ENCODE peak calls at places on chromosomes 6 and 20, in four cellular contexts. W, D, J and Z are unnamed samples.

GRCh38 chr20:41411458-41411857 is 44.8 kb upstream of the EMILIN3 start:
- DNase-seq in W (no peak), D (no peak), J (peak), Z (no peak)

GRCh38 chr6:93177918-93178317 is 241.4 kb downstream of the EPHA7 start:
- DNase-seq in J (no peak), D (no peak), W (no peak), Z (no peak)

GRCh38 chr6:25142506-25142905 is 136.7 kb upstream of the CARMIL1 start:
- DNase-seq in W (no peak), D (no peak), J (no peak), Z (no peak)

GRCh38 chr6:160445130-160445529 is 97.0 kb downstream of the SLC22A3 start:
- DNase-seq in D (no peak), W (no peak), J (no peak), Z (no peak)

GRCh38 chr6:2749972-2750600 is 636 bp downstream of the MYLK4 start:
- DNase-seq in W (peak), D (peak), J (peak), Z (no peak)

GRCh38 chr6:159623156-159623555 is 69.9 kb downstream of the SOD2 start:
- DNase-seq in J (no peak), W (no peak), D (no peak), Z (no peak)

GRCh38 chr20:37228111-37228510 is 33.5 kb downstream of the GHRH start:
- DNase-seq in J (no peak), W (no peak), D (no peak), Z (no peak)

GRCh38 chr6:71238351-71238750 is 50.3 kb upstream of the OGFRL1 start:
- DNase-seq in D (no peak), W (no peak), J (peak), Z (no peak)

GRCh38 chr20:10513931-10514575 is 78.9 kb downstream of the SLX4IP start:
- DNase-seq in J (no peak), D (no peak), W (no peak), Z (no peak)

GRCh38 chr6:148583631-148584030 is 163.2 kb upstream of the UST start:
- DNase-seq in J (no peak), D (no peak), W (no peak), Z (no peak)

GRCh38 chr20:41058007-41058673 is 29.5 kb downstream of the TOP1 start:
- DNase-seq in J (peak), D (no peak), W (no peak), Z (no peak)

GRCh38 chr6:135181333-135182119 is 418 bp downstream of the MYB start:
- DNase-seq in D (peak), J (no peak), W (no peak), Z (peak)

GRCh38 chr6:144006731-144007454 is 1.2 kb downstream of the PLAGL1 start:
- DNase-seq in D (no peak), J (peak), W (no peak), Z (no peak)

GRCh38 chr6:12001004-12001705 is 11.0 kb upstream of the HIVEP1 start:
- DNase-seq in D (no peak), W (no peak), J (no peak), Z (no peak)

GRCh38 chr6:115782612-115783011 is 278.1 kb downstream of the FRK start:
- DNase-seq in W (no peak), D (no peak), J (no peak), Z (no peak)

GRCh38 chr6:55209059-55209458 is 34.7 kb downstream of the HCRTR2 start:
- DNase-seq in W (no peak), J (no peak), D (no peak), Z (no peak)

GRCh38 chr6:125611573-125612399 is 137.6 kb upstream of the HEY2 start:
- DNase-seq in J (no peak), W (no peak), D (peak), Z (no peak)

GRCh38 chr6:136923116-136923953 is 1.2 kb downstream of the SLC35D3 start:
- DNase-seq in W (peak), D (no peak), J (no peak), Z (peak)

DNA sequence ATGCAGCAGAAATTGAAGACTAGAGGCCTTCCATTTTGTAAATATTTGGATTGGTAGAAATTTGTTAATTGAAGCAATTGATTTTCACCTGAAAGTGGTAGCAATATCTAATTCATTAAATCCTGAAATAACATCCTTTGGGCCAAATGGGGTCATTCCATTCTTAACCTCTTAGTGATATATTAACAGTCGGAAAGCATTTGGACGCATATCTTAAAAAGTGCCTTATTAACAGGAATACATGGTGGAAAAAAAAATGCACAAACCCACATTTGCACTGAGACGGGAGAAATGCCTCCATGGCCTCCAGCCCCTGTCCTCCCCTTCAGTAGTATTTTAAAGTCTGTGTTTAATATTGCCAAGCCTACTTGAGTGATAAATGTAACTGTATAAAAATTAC is 205.5 kb downstream of the TFAP2B start:
- DNase-seq in W (no peak), J (no peak), D (no peak), Z (no peak)
- H2AFZ ChIP-seq in W (no peak), J (no peak), D (no peak), Z (no peak)

GRCh38 chr6:15242937-15243614 is 2.8 kb upstream of the JARID2 start:
- DNase-seq in D (no peak), J (no peak), W (no peak), Z (peak)
- H2BK15ac ChIP-seq in D (no peak), J (no peak), W (no peak), Z (no peak)

GRCh38 chr20:62686869-62687830 is 21.5 kb upstream of the NTSR1 start:
- DNase-seq in W (no peak), J (no peak), D (no peak), Z (no peak)
- H2AFZ ChIP-seq in W (no peak), J (no peak), D (no peak), Z (no peak)

DNA sequence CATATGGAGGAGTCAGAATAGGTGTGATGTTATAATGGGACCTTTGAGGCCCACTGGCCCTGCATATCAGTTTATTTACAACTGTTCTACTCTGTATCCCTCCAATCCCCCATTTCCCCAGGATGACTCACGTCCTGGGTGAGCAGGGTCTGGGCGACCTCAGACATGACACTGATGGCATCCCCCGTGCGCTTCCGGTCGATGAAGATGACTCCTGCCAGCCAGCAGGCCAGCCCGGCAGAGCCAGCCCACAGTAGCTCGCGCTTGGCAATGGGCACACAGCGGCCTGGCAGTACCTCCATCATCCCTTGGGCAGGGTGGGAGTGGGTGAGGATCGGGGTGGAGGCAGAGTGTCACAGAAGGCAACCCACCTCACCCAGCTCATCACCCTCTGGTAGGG is 5.6 kb downstream of the AGPAT1 start:
- DNase-seq in W (no peak), J (no peak), D (no peak), Z (no peak)
- H2BK15ac ChIP-seq in W (no peak), J (no peak), D (no peak), Z (no peak)

DNA sequence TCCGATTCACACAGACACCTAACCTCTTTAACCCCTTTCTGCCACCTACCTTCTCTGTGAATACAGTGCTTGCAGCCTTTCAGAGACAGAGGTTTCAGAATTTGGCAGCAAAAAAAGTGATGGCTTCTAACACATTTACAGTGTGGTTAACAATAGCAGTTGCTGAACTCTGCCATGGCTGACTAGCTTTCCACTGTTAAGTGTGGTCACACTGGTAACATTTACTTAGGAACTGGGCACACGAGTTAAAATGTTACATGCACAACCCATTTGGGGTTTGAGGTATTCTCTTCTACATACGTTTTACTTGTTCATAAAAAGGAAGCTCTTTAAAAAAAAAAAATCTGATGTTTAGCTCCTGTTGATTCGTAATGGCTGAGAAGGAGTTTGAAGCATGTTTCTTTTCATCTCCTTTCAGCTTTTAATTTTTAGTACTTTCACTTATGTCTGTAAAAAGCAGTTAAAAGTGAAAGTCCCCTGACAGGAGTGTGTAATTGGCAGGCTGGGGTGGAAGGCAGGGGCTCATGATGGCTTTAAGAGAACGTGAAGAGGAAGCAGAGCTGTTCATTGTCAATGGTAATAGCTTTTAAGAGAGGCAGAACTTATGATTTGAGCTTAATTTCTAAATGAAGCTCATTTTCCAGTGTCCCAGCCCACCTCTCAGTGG is 245.9 kb downstream of the FARS2 start:
- DNase-seq in W (no peak), J (no peak), D (no peak), Z (no peak)
- H2AFZ ChIP-seq in W (no peak), J (no peak), D (no peak), Z (no peak)

DNA sequence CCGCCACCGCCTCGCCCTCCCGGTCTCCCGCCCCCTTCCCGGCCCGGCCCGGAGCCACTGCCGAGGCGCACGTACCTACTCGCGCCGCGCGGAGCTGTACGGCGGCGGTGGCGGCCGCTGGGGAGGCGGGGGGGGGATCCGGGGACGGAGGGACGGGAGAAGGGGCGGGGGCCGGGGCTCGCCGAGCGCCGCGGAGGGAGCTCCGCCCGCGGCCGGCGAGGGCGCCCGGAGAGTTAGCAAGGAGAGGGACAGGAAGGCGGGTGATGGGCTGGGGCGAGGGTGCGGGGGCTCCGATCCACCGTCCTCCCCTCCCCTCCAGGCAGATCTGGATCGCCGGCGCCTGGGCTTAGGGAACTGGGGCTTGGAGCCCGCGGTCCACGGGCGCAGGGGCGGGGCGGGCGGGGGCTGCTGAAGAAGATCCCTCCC is 548 bp upstream of the TMEM74B start:
- DNase-seq in W (no peak), J (no peak), D (peak), Z (no peak)
- H2BK15ac ChIP-seq in W (no peak), J (no peak), D (no peak), Z (no peak)

GRCh38 chr20:31843288-31843687 is 2.1 kb downstream of the FOXS1 start:
- DNase-seq in W (no peak), D (no peak), J (no peak), Z (no peak)
- H2AFZ ChIP-seq in W (no peak), D (peak), J (no peak), Z (no peak)

GRCh38 chr6:53547166-53547814 is 2.4 kb upstream of the GCLC start:
- DNase-seq in W (no peak), D (no peak), J (no peak), Z (no peak)

GRCh38 chr6:53546256-53546655 is 1.4 kb upstream of the GCLC start:
- DNase-seq in J (peak), W (no peak), D (no peak), Z (no peak)

GRCh38 chr6:53543341-53544010 is 1.4 kb downstream of the GCLC start:
- DNase-seq in W (no peak), J (peak), D (no peak), Z (no peak)

GRCh38 chr6:53544050-53544499 is 826 bp downstream of the GCLC start:
- DNase-seq in D (peak), J (peak), W (no peak), Z (no peak)

GRCh38 chr6:53544500-53545308 is at the start of gene GCLC:
- DNase-seq in W (peak), J (peak), D (peak), Z (peak)
- H2BK15ac ChIP-seq in W (no peak), J (peak), D (peak), Z (no peak)

GRCh38 chr20:34300809-34301586 is 2.2 kb downstream of the AHCY start:
- DNase-seq in J (no peak), W (no peak), D (no peak), Z (no peak)
- H2AFZ ChIP-seq in J (no peak), W (no peak), D (no peak), Z (no peak)

GRCh38 chr20:64254571-64255360 is 782 bp upstream of the PCMTD2 start:
- DNase-seq in J (no peak), W (no peak), D (no peak), Z (no peak)
- H2BK15ac ChIP-seq in J (no peak), W (no peak), D (peak), Z (no peak)